ENCODE peak calls at places on chromosomes 7 and 10, in four cellular contexts. O is left ventricle myocardium inferior, E is neural crest cell, J is kidney epithelial cell. P is an unnamed sample.

GRCh38 chr7:47647213-47647985 is 65.5 kb upstream of the TNS3 start:
- DNase-seq in O (no peak), J (no peak), E (no peak), P (no peak)

GRCh38 chr7:135178364-135178763 is 7.9 kb upstream of the CYREN start:
- DNase-seq in J (no peak), O (no peak), E (no peak), P (no peak)

GRCh38 chr10:119211625-119212441 is 4.5 kb downstream of the GRK5 start:
- DNase-seq in J (no peak), E (no peak), O (no peak), P (peak; percentile 46)

GRCh38 chr10:24494777-24495176 is 228.9 kb downstream of the ARHGAP21 start:
- DNase-seq in O (no peak), E (no peak), J (no peak), P (no peak)

GRCh38 chr10:46014215-46014614 is 16.2 kb downstream of the NCOA4 start:
- DNase-seq in E (no peak), J (no peak), O (no peak), P (no peak)

GRCh38 chr7:141342664-141343400 is 208.4 kb upstream of the AGK start:
- DNase-seq in J (no peak), E (no peak), O (no peak), P (no peak)

GRCh38 chr10:107924458-107924857 is 760.0 kb upstream of the SORCS1 start:
- DNase-seq in J (no peak), O (no peak), E (no peak), P (no peak)

GRCh38 chr7:37081436-37081835 is 357.1 kb upstream of the AOAH start:
- DNase-seq in E (no peak), J (no peak), O (no peak), P (no peak)

GRCh38 chr10:25683291-25683690 is 250.7 kb upstream of the MYO3A start:
- DNase-seq in O (no peak), E (no peak), J (no peak), P (no peak)

DNA sequence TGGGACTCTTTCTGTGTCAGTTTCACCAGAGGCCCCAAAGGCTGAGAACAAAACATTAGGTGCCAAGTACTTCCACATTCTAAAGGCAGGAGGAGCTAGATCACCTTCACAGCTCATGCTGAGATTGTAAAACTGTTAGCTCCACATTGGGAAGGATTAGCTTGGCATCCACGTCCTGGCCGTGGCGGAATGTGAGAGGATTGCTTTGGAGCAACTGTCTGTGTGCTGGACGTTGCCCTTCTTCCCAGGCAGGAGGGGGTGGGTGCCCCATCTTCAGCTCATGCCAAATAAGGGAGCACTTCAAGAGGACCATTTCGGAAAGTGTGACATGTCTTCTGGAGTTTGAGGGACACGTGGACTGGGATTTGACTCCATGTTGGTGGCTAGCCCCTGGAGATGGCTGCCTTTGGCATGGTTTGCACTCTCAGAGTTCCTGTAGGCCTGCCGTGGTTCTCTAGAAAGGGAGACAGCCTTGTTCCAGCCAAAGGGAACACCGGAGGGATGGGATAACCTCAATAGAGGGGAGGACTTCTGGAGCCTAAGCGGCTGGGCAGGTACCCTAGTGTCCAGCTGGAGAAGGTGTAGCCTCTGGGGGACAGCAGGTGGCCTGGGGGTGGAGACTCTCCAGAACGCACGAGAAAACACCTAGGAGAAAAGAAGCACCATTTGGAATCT is 19.9 kb upstream of the FMC1 start:
- DNase-seq in J (no peak), E (no peak), O (no peak), P (peak; percentile 13)
- TF ChIP-seq CTCF in J (peak; percentile 36), E (no peak), O (no peak), P (peak; percentile 20)

GRCh38 chr7:7434379-7434778 is 101.3 kb downstream of the COL28A1 start:
- DNase-seq in E (no peak), J (no peak), O (no peak), P (no peak)

GRCh38 chr7:7439564-7439963 is 96.1 kb downstream of the COL28A1 start:
- DNase-seq in O (no peak), J (no peak), E (no peak), P (no peak)

GRCh38 chr7:7435978-7436377 is 99.7 kb downstream of the COL28A1 start:
- DNase-seq in O (no peak), J (no peak), E (no peak), P (no peak)

GRCh38 chr7:7433736-7434260 is 101.9 kb downstream of the COL28A1 start:
- DNase-seq in O (no peak), E (no peak), J (no peak), P (no peak)

GRCh38 chr7:7438851-7439250 is 96.8 kb downstream of the COL28A1 start:
- DNase-seq in O (no peak), E (no peak), J (peak; percentile 85), P (no peak)
- TF ChIP-seq CTCF in O (no peak), E (no peak), J (no peak), P (no peak)

DNA sequence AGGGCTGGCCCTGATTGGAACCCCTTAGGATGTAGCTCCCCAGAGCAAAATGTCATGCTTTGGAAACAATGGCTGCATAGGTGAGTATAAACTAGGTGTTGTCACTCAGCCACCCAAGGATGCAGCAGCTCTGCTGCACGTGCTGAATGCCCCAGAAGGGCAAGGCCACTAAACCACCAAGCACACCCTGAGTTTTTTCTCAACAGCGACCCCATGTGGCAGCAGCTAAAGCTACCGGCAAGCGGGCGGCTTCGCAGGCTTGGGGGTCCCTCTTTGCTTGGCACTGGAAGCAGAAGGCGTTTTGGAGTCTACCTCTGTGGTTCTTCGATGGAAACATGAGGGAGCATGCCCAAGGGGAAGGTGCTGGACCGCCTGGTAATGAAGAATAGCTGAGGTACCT is 152.3 kb downstream of the GFRA1 start:
- DNase-seq in E (peak; percentile 22), J (no peak), O (no peak), P (no peak)
- TF ChIP-seq CTCF in E (peak; percentile 57), J (peak; percentile 38), O (no peak), P (no peak)

DNA sequence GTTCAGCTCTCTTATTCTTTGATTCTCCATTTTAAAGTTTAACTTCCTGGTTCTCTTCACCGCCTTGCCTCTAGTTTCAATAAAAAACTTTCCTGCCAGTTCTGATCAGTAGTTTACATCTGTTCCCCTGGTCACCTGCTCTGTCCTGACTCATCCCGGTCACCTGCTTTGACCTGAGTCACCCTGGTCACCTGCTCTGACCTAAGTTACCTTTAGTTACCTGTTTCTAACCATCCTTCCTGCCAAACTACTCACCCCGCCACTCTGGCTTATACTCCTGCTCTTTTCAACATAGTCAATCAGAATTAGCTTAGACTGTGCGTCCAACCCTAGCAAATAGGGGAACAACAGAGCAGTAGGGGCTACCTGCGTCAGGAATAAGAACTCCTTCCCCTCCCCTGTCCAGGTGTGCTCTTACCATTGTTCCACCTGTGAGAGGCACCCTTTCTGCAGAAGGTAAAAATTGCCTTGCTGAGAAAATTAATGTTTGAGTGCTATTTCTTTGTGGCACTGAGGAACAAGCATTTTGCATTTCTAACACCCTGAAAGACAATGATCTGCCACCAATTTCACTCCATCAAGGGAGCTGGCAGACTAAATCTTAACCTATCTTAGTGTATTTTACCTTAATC is 263.6 kb downstream of the DOCK4 start:
- DNase-seq in O (no peak), E (no peak), J (no peak), P (no peak)
- TF ChIP-seq CTCF in O (no peak), E (no peak), J (no peak), P (no peak)

DNA sequence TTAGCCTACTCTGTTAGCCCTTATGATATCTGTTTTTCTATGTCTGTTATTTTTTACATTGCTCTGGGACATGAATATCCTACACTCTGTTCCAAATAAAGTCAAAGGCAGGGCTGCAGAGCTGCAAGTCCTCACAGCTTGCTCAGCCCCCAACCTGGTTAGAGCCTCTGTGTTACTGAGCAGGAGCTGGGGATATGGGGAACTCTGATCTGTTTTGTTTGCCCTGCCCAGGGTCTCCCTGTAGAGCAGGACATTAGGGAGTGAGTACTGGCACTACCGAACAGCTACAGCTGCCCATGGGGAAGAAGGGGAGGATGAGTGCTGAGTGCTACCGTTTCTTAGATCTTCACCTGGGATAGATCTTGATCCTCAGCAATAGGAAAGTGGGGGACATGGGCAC is 32.8 kb upstream of the FGL2 start:
- DNase-seq in O (no peak), E (no peak), J (no peak), P (no peak)
- TF ChIP-seq CTCF in O (no peak), E (no peak), J (no peak), P (no peak)

DNA sequence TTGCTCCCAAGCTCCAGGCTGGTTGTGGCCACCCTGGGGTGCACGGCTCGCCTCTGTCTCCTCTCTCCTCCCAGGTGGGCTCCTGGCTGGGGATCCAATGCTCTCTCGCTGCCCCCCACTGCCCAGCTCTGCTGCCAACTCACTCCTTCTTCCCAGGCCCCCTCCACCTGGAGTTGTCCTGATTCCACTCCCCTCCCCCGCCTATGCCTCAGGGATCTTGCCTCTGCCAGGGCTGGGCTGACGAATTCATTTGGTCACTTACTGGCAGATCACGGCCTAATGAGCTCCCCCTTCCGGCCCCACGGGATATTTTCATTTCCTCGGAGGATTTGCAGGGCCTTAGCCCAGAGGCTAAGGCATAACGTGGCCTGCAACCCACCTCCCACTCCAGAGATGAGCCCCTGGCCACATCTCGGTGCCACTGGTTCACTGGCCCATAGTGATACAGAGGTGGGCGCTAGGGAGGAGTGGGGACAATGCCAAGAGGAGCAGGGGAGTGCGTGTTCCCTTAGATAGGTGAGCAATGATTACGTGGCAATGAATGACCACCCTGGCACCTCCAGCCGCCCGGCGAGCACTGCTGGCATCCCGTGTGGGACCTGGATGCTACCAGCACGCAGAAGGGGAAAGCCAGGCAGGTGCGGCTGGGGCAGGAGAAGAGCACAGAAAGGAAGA is 344.6 kb upstream of the SHH start:
- DNase-seq in E (peak; percentile 52), O (no peak), J (no peak), P (no peak)
- TF ChIP-seq CTCF in E (peak; percentile 58), O (no peak), J (peak; percentile 48), P (no peak)

DNA sequence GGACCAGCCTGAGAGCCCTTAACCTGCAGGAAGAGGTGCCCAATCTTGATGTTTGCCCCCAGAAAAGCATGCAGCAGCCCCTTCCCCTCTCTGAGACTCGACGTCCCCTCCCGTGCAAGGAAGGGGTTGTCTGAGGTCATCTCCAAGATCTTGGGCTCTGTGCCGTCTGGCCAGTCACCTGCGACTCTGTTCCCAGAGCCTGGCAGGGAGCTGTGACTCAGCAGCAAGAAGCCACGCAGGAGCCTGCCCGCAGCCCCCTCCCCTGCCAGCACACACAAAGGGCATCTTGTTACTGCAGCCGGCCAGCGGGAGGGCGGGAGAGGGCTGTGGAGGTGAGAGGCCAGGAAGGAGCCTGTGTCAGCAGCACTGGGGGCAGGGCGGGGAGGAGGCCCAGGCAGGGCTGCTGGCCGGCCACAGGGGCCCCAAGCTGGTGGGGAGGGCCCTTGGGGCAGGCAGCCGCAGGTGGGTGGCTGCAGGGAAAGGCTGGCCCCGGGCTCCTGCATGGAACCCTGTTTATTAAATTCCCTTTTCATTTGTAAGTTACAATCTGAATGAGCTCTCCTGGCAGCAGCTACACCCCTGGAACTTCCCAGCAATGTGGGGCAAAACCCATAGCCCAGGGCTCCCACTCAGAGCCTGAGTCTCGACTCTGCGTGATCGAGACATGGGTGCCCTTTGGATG is 103.7 kb upstream of the ZMIZ1 start:
- DNase-seq in J (peak; percentile 82), O (peak; percentile 25), E (peak; percentile 71), P (no peak)
- TF ChIP-seq CTCF in J (no peak), O (no peak), E (no peak), P (no peak)

GRCh38 chr7:122584852-122585251 is 114.1 kb downstream of the RNF133 start:
- DNase-seq in E (no peak), J (no peak), O (no peak), P (no peak)
- TF ChIP-seq CTCF in E (no peak), J (no peak), O (no peak), P (no peak)